ENCODE peak calls at places on chromosomes 7 and 10, in nine cellular contexts. W, Q, N, I, Z, B, S, M and Y are unnamed samples.

GRCh38 chr10:44858988-44859387 is 52.1 kb upstream of the TMEM72 start:
- DNase-seq in W (no peak), Q (no peak), N (peak), I (no peak), Z (no peak), B (no peak), S (no peak), M (no peak), Y (no peak)

GRCh38 chr7:136018104-136018503 is 40.9 kb upstream of the MTPN start:
- DNase-seq in W (no peak), Q (no peak), N (peak), I (no peak), Z (no peak), B (no peak), S (no peak), M (no peak), Y (no peak)

GRCh38 chr10:62594093-62594520 is 210.4 kb upstream of the ADO start:
- DNase-seq in W (peak), Q (peak), N (peak), I (peak), Z (peak), B (no peak), S (no peak), M (peak), Y (no peak)

GRCh38 chr10:78362406-78363022 is 328.9 kb downstream of the RPS24 start:
- DNase-seq in W (peak), Q (no peak), N (peak), I (no peak), Z (no peak), B (peak), S (no peak), M (no peak), Y (no peak)

GRCh38 chr10:14481752-14482151 is 151.0 kb upstream of the FRMD4A start:
- DNase-seq in W (peak), Q (no peak), N (no peak), I (no peak), Z (no peak), B (no peak), S (no peak), M (no peak), Y (no peak)

GRCh38 chr10:34581871-34582532 is 233.1 kb downstream of the PARD3 start:
- DNase-seq in W (no peak), Q (no peak), N (peak), I (no peak), Z (no peak), B (peak), S (peak), M (no peak), Y (no peak)

GRCh38 chr7:93719546-93719945 is 145.0 kb upstream of the CALCR start:
- DNase-seq in W (no peak), Q (no peak), N (peak), I (no peak), Z (no peak), B (no peak), S (no peak), M (no peak), Y (no peak)

GRCh38 chr10:84890701-84891100 is 562.3 kb downstream of the CCSER2 start:
- DNase-seq in W (no peak), Q (no peak), N (no peak), I (no peak), Z (no peak), B (no peak), S (no peak), M (no peak), Y (no peak)

GRCh38 chr10:63878428-63878827 is 357.2 kb downstream of the REEP3 start:
- DNase-seq in W (no peak), Q (no peak), N (no peak), I (no peak), Z (no peak), B (no peak), S (no peak), M (no peak), Y (no peak)

GRCh38 chr10:102656791-102657371 is 12.6 kb downstream of the TRIM8 start:
- DNase-seq in W (no peak), Q (peak), N (no peak), I (peak), Z (no peak), B (no peak), S (no peak), M (no peak), Y (no peak)

GRCh38 chr10:22481687-22482539 is 136.6 kb downstream of the SPAG6 start:
- DNase-seq in W (no peak), Q (no peak), N (peak), I (no peak), Z (no peak), B (no peak), S (no peak), M (no peak), Y (no peak)

GRCh38 chr10:126940670-126941069 is 35.4 kb downstream of the DOCK1 start:
- DNase-seq in W (no peak), Q (no peak), N (no peak), I (no peak), Z (no peak), B (no peak), S (no peak), M (no peak), Y (no peak)

GRCh38 chr10:75034131-75034512 is 77.3 kb upstream of the SAMD8 start:
- DNase-seq in W (no peak), Q (no peak), N (peak), I (no peak), Z (no peak), B (no peak), S (no peak), M (no peak), Y (no peak)

GRCh38 chr7:71311576-71311975 is 179.6 kb downstream of the GALNT17 start:
- DNase-seq in W (no peak), Q (no peak), N (no peak), I (no peak), Z (no peak), B (no peak), S (no peak), M (no peak), Y (no peak)

GRCh38 chr7:130345725-130346124 is 1.1 kb downstream of the CPA5 start:
- DNase-seq in W (no peak), Q (no peak), N (no peak), I (no peak), Z (no peak), B (no peak), S (no peak), M (no peak), Y (no peak)

GRCh38 chr10:37711617-37712488 is 145.6 kb downstream of the ZNF248 start:
- DNase-seq in W (no peak), Q (no peak), N (no peak), I (no peak), Z (no peak), B (no peak), S (no peak), M (no peak), Y (no peak)

GRCh38 chr10:108970016-108970415 is 953.3 kb downstream of the XPNPEP1 start:
- DNase-seq in W (no peak), Q (no peak), N (peak), I (no peak), Z (no peak), B (no peak), S (no peak), M (peak), Y (no peak)

GRCh38 chr10:24446739-24447138 is 237.8 kb downstream of the KIAA1217 start:
- DNase-seq in W (no peak), Q (no peak), N (no peak), I (no peak), Z (no peak), B (no peak), S (peak), M (no peak), Y (peak)

GRCh38 chr7:17236603-17237002 is 61.8 kb upstream of the AHR start:
- DNase-seq in W (no peak), Q (no peak), N (peak), I (no peak), Z (no peak), B (no peak), S (no peak), M (no peak), Y (no peak)

GRCh38 chr7:121301441-121302213 is 27.2 kb upstream of the WNT16 start:
- DNase-seq in W (no peak), Q (no peak), N (peak), I (no peak), Z (no peak), B (no peak), S (no peak), M (no peak), Y (no peak)

GRCh38 chr10:121753726-121754476 is 155.7 kb upstream of the FGFR2 start:
- DNase-seq in W (no peak), Q (no peak), N (peak), I (no peak), Z (peak), B (peak), S (peak), M (no peak), Y (no peak)

GRCh38 chr7:43869898-43870240 is 552 bp upstream of the MRPS24 start:
- DNase-seq in W (no peak), Q (no peak), N (peak), I (peak), Z (no peak), B (peak), S (no peak), M (no peak), Y (peak)

GRCh38 chr10:58696736-58697135 is 184.1 kb downstream of the BICC1 start:
- DNase-seq in W (no peak), Q (no peak), N (no peak), I (no peak), Z (no peak), B (no peak), S (no peak), M (no peak), Y (no peak)

GRCh38 chr7:96093435-96093834 is 228.5 kb downstream of the SLC25A13 start:
- DNase-seq in W (no peak), Q (no peak), N (peak), I (no peak), Z (no peak), B (peak), S (peak), M (no peak), Y (peak)

GRCh38 chr10:78750418-78750817 is 318.3 kb upstream of the ZMIZ1 start:
- DNase-seq in W (no peak), Q (no peak), N (no peak), I (no peak), Z (no peak), B (no peak), S (no peak), M (no peak), Y (no peak)

GRCh38 chr10:128568041-128568440 is 441.8 kb upstream of the MKI67 start:
- DNase-seq in W (no peak), Q (no peak), N (no peak), I (no peak), Z (no peak), B (no peak), S (no peak), M (no peak), Y (no peak)

GRCh38 chr10:75294031-75294437 is 58.3 kb upstream of the COMTD1 start:
- DNase-seq in W (no peak), Q (no peak), N (no peak), I (no peak), Z (no peak), B (no peak), S (no peak), M (no peak), Y (no peak)

GRCh38 chr7:5679741-5680473 is 101.6 kb downstream of the RNF216 start:
- DNase-seq in W (no peak), Q (peak), N (no peak), I (no peak), Z (peak), B (no peak), S (no peak), M (no peak), Y (no peak)

GRCh38 chr7:1943933-1944618 is 274.0 kb downstream of the ELFN1 start:
- DNase-seq in W (no peak), Q (peak), N (no peak), I (no peak), Z (no peak), B (no peak), S (no peak), M (no peak), Y (no peak)

GRCh38 chr10:34941471-34942357 is 126.6 kb upstream of the PARD3 start:
- DNase-seq in W (no peak), Q (no peak), N (peak), I (no peak), Z (no peak), B (no peak), S (no peak), M (no peak), Y (no peak)

GRCh38 chr10:15238553-15239335 is 70.3 kb upstream of the NMT2 start:
- DNase-seq in W (no peak), Q (no peak), N (no peak), I (no peak), Z (no peak), B (no peak), S (no peak), M (no peak), Y (no peak)

GRCh38 chr10:65341323-65341922 is 1584.4 kb upstream of the LRRTM3 start:
- DNase-seq in W (no peak), Q (no peak), N (no peak), I (peak), Z (no peak), B (no peak), S (peak), M (no peak), Y (no peak)

GRCh38 chr10:44194435-44194834 is 190.5 kb downstream of the CXCL12 start:
- DNase-seq in W (no peak), Q (no peak), N (no peak), I (no peak), Z (no peak), B (no peak), S (no peak), M (no peak), Y (no peak)

GRCh38 chr7:151454306-151454705 is 14.4 kb upstream of the CRYGN start:
- DNase-seq in W (no peak), Q (no peak), N (no peak), I (no peak), Z (no peak), B (peak), S (no peak), M (peak), Y (peak)

GRCh38 chr7:116871061-116871700 is 8.8 kb downstream of the CAPZA2 start:
- DNase-seq in W (no peak), Q (no peak), N (no peak), I (no peak), Z (no peak), B (no peak), S (no peak), M (no peak), Y (no peak)

GRCh38 chr10:49679480-49679893 is at the start of gene C10orf53:
- DNase-seq in W (peak), Q (no peak), N (peak), I (peak), Z (no peak), B (no peak), S (peak), M (peak), Y (no peak)

GRCh38 chr10:48507933-48508830 is 96.7 kb downstream of the ARHGAP22 start:
- DNase-seq in W (no peak), Q (no peak), N (no peak), I (no peak), Z (no peak), B (no peak), S (no peak), M (no peak), Y (no peak)

GRCh38 chr10:48511066-48511854 is 93.6 kb downstream of the ARHGAP22 start:
- DNase-seq in W (no peak), Q (no peak), N (no peak), I (no peak), Z (no peak), B (no peak), S (no peak), M (no peak), Y (no peak)

GRCh38 chr10:48511855-48512191 is 93.0 kb downstream of the ARHGAP22 start:
- DNase-seq in W (no peak), Q (no peak), N (peak), I (no peak), Z (no peak), B (no peak), S (no peak), M (no peak), Y (no peak)

GRCh38 chr10:48509061-48509772 is 95.7 kb downstream of the ARHGAP22 start:
- DNase-seq in W (peak), Q (no peak), N (no peak), I (no peak), Z (no peak), B (no peak), S (no peak), M (no peak), Y (no peak)

GRCh38 chr10:48509974-48510692 is 94.7 kb downstream of the ARHGAP22 start:
- DNase-seq in W (no peak), Q (no peak), N (peak), I (no peak), Z (peak), B (no peak), S (no peak), M (peak), Y (no peak)
- TF ChIP-seq CTCF in W (peak), Q (peak), N (peak), I (no peak), Z (peak), B (peak), S (peak), M (peak), Y (peak)

GRCh38 chr7:157762824-157763223 is 426.0 kb downstream of the DNAJB6 start:
- DNase-seq in W (no peak), Q (no peak), N (no peak), I (no peak), Z (no peak), B (no peak), S (no peak), M (no peak), Y (no peak)

GRCh38 chr7:157757776-157758467 is 421.1 kb downstream of the DNAJB6 start:
- DNase-seq in W (no peak), Q (no peak), N (no peak), I (no peak), Z (no peak), B (no peak), S (no peak), M (no peak), Y (no peak)

GRCh38 chr7:157758468-157759245 is 421.9 kb downstream of the DNAJB6 start:
- DNase-seq in W (no peak), Q (no peak), N (no peak), I (no peak), Z (no peak), B (no peak), S (no peak), M (no peak), Y (no peak)

GRCh38 chr7:157759246-157759805 is 422.5 kb downstream of the DNAJB6 start:
- DNase-seq in W (no peak), Q (no peak), N (no peak), I (no peak), Z (no peak), B (no peak), S (no peak), M (no peak), Y (no peak)

GRCh38 chr7:157760004-157760730 is 423.4 kb downstream of the DNAJB6 start:
- DNase-seq in W (no peak), Q (no peak), N (no peak), I (no peak), Z (no peak), B (no peak), S (no peak), M (no peak), Y (no peak)
- TF ChIP-seq CTCF in W (no peak), Q (no peak), N (no peak), I (no peak), Z (no peak), B (no peak), S (no peak), M (no peak), Y (no peak)

GRCh38 chr10:132845780-132846595 is 60.0 kb upstream of the NKX6-2 start:
- DNase-seq in W (peak), Q (peak), N (no peak), I (no peak), Z (no peak), B (no peak), S (no peak), M (no peak), Y (no peak)
- TF ChIP-seq CTCF in W (no peak), Q (no peak), N (no peak), I (no peak), Z (no peak), B (no peak), S (no peak), M (no peak), Y (no peak)

GRCh38 chr7:119172043-119172442 is 947.5 kb downstream of the ANKRD7 start:
- DNase-seq in W (no peak), Q (no peak), N (no peak), I (no peak), Z (no peak), B (no peak), S (no peak), M (no peak), Y (no peak)

GRCh38 chr7:119177863-119178262 is 953.4 kb downstream of the ANKRD7 start:
- DNase-seq in W (no peak), Q (no peak), N (no peak), I (no peak), Z (no peak), B (no peak), S (no peak), M (no peak), Y (no peak)

GRCh38 chr7:119175916-119176627 is 951.6 kb downstream of the ANKRD7 start:
- DNase-seq in W (no peak), Q (no peak), N (peak), I (peak), Z (peak), B (no peak), S (peak), M (peak), Y (no peak)
- TF ChIP-seq CTCF in W (peak), Q (peak), N (peak), I (peak), Z (peak), B (no peak), S (peak), M (peak), Y (peak)

GRCh38 chr10:7810443-7810842 is 7.9 kb upstream of the TAF3 start:
- DNase-seq in W (no peak), Q (no peak), N (no peak), I (no peak), Z (no peak), B (no peak), S (no peak), M (no peak), Y (no peak)
- TF ChIP-seq CTCF in W (no peak), Q (no peak), N (no peak), I (no peak), Z (no peak), B (no peak), S (no peak), M (no peak), Y (no peak)

DNA sequence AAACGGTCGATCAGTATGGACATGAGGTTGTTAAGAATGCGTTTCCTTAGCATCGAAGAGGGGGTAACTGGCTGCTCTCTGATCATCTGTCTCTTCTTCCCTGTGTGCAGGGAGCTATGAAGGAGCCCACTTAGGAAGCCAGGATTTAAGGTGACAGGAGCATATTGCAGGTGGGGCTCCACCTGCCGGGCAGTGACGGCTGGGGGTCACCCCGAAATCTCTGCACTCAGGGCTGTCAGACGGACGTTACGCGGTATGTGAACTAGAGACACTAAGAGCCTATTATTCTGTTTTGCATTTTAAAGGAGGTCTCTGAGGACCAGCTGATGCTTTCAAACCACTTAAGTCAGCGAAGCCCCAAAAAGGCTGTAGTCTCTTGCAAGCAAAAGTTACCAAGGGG is 64.4 kb downstream of the CARD11 start:
- DNase-seq in W (no peak), Q (no peak), N (no peak), I (no peak), Z (peak), B (no peak), S (no peak), M (no peak), Y (no peak)
- TF ChIP-seq CTCF in W (no peak), Q (no peak), N (no peak), I (no peak), Z (peak), B (no peak), S (no peak), M (no peak), Y (no peak)